ENCODE peak calls at places on chromosomes 6 and 20, in seven cellular contexts. X is nephron progenitor cell, O is RWPE1, F is tibial nerve, G is B cell, D is Panc1, I is psoas muscle. W is an unnamed sample.

GRCh38 chr20:36573798-36574277 is 441 bp downstream of the TGIF2 start:
- DNase-seq in X (no peak), O (no peak), F (no peak), G (peak), D (no peak), I (peak), W (peak)

GRCh38 chr20:35134472-35134871 is 12.7 kb downstream of the EDEM2 start:
- DNase-seq in X (no peak), O (no peak), F (peak), G (no peak), D (no peak), I (peak), W (no peak)

GRCh38 chr20:62922451-62922921 is 3.8 kb downstream of the DIDO1 start:
- DNase-seq in X (no peak), O (no peak), F (no peak), G (no peak), D (no peak), I (no peak), W (no peak)

GRCh38 chr6:126172151-126172550 is 167.8 kb upstream of the CENPW start:
- DNase-seq in X (no peak), O (no peak), F (no peak), G (no peak), D (no peak), I (no peak), W (no peak)

GRCh38 chr6:81995548-81996289 is 243.2 kb upstream of the TENT5A start:
- DNase-seq in X (no peak), O (peak), F (no peak), G (no peak), D (no peak), I (no peak), W (no peak)

GRCh38 chr20:24958506-24959385 is 9.7 kb downstream of the CST7 start:
- DNase-seq in X (no peak), O (no peak), F (no peak), G (no peak), D (no peak), I (no peak), W (no peak)

GRCh38 chr6:46051962-46052361 is 36.3 kb upstream of the CLIC5 start:
- DNase-seq in X (no peak), O (no peak), F (no peak), G (no peak), D (no peak), I (no peak), W (no peak)

GRCh38 chr6:89826029-89826528 is 3.6 kb upstream of the CASP8AP2 start:
- DNase-seq in X (no peak), O (no peak), F (no peak), G (no peak), D (no peak), I (no peak), W (no peak)

GRCh38 chr6:3835055-3835731 is 14.0 kb upstream of the FAM50B start:
- DNase-seq in X (no peak), O (no peak), F (no peak), G (no peak), D (no peak), I (peak), W (no peak)

GRCh38 chr20:20719411-20719810 is 7.0 kb upstream of the RALGAPA2 start:
- DNase-seq in X (no peak), O (no peak), F (no peak), G (no peak), D (no peak), I (no peak), W (no peak)

GRCh38 chr6:35473849-35474128 is 5.6 kb downstream of the RPL10A start:
- DNase-seq in X (no peak), O (no peak), F (no peak), G (no peak), D (no peak), I (no peak), W (no peak)

GRCh38 chr6:44254201-44254956 is 2.9 kb downstream of the SLC35B2 start:
- DNase-seq in X (no peak), O (no peak), F (no peak), G (no peak), D (no peak), I (no peak), W (no peak)

GRCh38 chr20:45840700-45841198 is 7.2 kb downstream of the SNX21 start:
- DNase-seq in X (no peak), O (no peak), F (no peak), G (no peak), D (no peak), I (no peak), W (no peak)

GRCh38 chr6:150272264-150272975 is 96.4 kb upstream of the IYD start:
- DNase-seq in X (no peak), O (peak), F (no peak), G (no peak), D (no peak), I (no peak), W (no peak)

GRCh38 chr20:19590382-19590781 is 167.7 kb upstream of the RIN2 start:
- DNase-seq in X (no peak), O (no peak), F (no peak), G (no peak), D (no peak), I (no peak), W (no peak)
- TF ChIP-seq CTCF in X (no peak), O (no peak), F (no peak), G (no peak), D (no peak), I (no peak), W (no peak)

GRCh38 chr6:144215402-144215931 is 65.2 kb downstream of the STX11 start:
- DNase-seq in X (no peak), O (no peak), F (no peak), G (no peak), D (no peak), I (peak), W (peak)

GRCh38 chr6:144217264-144217663 is 66.9 kb downstream of the STX11 start:
- DNase-seq in X (no peak), O (no peak), F (no peak), G (no peak), D (no peak), I (no peak), W (no peak)

GRCh38 chr6:144216668-144217218 is 66.4 kb downstream of the STX11 start:
- DNase-seq in X (no peak), O (no peak), F (no peak), G (peak), D (no peak), I (peak), W (peak)

GRCh38 chr6:144214622-144215401 is 64.5 kb downstream of the STX11 start:
- DNase-seq in X (no peak), O (no peak), F (no peak), G (no peak), D (no peak), I (peak), W (no peak)

DNA sequence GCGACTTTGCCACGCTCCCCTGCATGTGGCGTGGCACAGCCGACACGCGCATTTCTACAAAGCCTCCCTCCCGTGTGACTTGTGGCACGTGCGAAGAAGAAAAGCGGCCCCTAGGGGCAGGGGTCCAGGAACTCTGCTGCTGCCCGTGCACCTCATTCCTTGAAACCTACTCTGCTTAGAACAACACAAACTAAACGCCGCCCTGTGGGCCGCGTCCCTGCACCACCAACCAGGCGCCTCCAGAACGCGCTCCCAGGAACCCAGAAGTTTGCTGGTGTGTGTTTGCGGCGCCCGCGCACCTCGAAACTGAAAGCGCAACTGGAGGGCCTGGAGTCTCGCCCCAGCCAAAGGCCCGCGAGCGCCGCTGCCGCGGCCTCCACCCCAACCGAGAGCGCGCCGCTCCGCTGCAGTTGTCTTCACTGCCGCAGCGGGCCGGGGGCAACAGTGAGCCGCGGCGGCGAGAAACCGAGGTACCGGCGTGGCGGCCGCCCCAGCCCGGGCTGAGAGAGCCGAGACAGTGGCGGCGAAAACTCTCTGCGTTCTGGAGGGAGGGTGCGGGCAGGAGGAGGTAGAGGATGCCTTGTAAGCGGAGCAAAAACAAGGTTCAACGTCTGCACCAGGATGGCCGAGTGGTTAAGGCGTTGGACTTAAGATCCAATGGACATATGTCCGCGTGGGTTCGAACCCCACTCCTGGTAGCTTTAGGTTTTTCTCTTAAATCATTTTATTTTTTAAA is 65.8 kb downstream of the STX11 start:
- DNase-seq in X (peak), O (peak), F (peak), G (peak), D (peak), I (peak), W (peak)
- TF ChIP-seq CTCF in X (peak), O (peak), F (peak), G (peak), D (peak), I (peak), W (peak)

DNA sequence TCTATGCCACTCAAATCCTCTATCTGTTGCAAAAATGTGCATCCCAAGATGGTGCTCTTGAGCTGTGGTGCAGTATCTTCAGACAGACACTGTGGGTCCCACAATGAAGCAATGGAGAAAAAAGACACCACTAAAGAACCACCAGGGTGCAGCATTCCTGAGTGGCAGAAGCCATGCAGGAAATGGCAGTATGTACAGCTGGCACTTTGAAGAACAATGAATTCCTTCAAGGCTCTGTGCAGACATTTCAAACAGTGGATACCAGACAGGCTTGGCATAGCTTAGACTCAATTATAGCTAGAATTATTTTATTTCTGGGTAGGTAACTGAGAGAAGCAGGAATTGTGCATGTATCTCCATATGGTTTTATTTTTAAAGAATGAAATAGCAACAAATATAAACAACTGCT is 24.0 kb upstream of the HDAC2 start:
- DNase-seq in X (peak), O (peak), F (no peak), G (no peak), D (peak), I (no peak), W (peak)
- TF ChIP-seq CTCF in X (peak), O (peak), F (peak), G (no peak), D (peak), I (peak), W (peak)

GRCh38 chr20:12276011-12276673 is 358.4 kb downstream of the BTBD3 start:
- DNase-seq in X (no peak), O (no peak), F (no peak), G (no peak), D (no peak), I (no peak), W (no peak)
- TF ChIP-seq CTCF in X (no peak), O (no peak), F (no peak), G (no peak), D (no peak), I (no peak), W (no peak)

DNA sequence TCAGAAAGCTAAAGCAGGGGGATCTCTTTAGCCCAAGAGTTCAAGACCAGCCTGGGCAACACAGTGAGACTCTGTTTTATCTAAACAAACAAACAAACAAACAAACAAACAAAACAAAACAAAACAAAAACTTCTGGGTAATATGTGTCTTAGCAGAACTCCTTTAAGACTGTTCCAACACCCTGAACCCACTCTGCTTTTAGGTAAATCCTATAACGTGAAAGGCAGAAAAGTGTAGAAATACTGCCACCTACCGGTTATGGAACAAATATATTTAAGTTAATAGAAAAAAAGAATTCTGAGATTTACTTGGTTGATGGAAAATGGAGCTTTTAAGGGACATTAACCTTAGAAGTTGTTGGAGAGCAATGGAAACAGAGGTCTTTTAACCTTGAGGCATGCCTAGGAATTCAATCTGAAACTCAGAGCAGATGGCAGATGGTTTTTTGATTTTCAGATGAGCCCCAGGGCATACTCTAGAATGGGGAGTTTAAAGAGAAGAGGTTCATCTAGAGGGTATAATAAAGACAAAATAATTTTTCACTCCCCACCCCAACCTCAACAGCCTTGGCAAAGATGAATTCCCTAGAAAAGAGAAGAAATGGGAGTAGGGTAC is 38.5 kb downstream of the SOD2 start:
- DNase-seq in X (peak), O (peak), F (no peak), G (peak), D (peak), I (no peak), W (peak)
- TF ChIP-seq CTCF in X (peak), O (peak), F (peak), G (peak), D (peak), I (peak), W (peak)

DNA sequence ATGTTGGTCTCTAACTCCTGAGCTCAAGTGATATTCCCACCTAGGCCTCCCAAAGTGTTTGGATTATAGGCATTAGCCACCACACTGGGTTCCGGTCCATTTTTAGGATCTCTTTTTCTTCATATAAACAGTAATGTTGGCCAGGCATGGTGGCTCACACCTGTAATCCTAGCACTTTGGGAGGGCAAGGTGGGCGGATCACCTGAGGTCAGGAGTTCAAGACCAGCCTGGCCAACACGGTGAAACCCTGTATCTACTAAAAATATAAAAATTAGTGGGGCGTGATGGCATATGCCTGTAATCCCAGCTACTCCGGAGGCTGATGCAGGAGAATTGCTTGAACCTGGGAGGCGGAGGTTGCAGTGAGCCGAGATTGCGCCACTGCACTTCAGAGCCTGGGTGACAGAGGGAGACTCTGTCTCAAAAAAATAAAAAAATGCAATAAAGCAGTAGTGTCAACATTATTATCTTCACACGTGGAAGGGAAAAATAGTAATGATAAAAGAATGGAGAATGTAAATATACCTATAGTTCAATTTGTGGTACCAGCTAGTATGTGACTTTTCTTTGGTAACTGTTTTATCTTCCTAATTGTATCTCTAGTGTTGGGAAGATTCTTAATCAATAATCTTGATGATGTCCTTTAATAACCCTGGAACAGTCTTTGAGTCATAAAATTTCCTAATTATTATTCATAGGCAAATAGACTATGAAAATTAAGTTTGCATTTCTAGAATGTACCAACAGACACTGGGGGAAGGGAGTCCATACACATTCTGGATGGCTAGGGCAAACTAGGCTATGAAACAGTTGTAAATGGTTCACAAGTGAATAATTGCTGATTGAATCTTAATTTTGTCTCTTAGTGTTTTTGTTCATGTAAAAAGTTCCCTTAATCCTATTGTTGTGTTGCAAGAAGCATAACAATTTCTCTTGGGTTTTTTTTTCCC is 3.6 kb downstream of the PARD6B start:
- DNase-seq in X (no peak), O (no peak), F (no peak), G (no peak), D (no peak), I (no peak), W (no peak)
- TF ChIP-seq CTCF in X (no peak), O (no peak), F (no peak), G (no peak), D (no peak), I (no peak), W (no peak)

GRCh38 chr6:1686117-1687098 is 76.7 kb downstream of the FOXC1 start:
- DNase-seq in X (no peak), O (peak), F (no peak), G (no peak), D (peak), I (peak), W (no peak)
- TF ChIP-seq CTCF in X (peak), O (peak), F (no peak), G (no peak), D (no peak), I (peak), W (no peak)

W was measured in GM10248.